ENCODE peak calls at places on chromosome 2, in seven cellular contexts. F is DMS53, V is NCI-H2081, Z is AG20443, S is NCI-H1105, M is astrocyte of the hippocampus, R is A549. G is an unnamed sample.

GRCh38 chr2:241227635-241227993 is 39.1 kb downstream of the ANO7 start:
- DNase-seq in F (no peak), V (no peak), Z (no peak), S (no peak), M (no peak), R (no peak), G (no peak)

GRCh38 chr2:113175736-113176695 is 2.2 kb downstream of the PSD4 start:
- DNase-seq in F (no peak), V (no peak), Z (no peak), S (no peak), M (no peak), R (no peak), G (no peak)

GRCh38 chr2:163348843-163349395 is 386.9 kb downstream of the FIGN start:
- DNase-seq in F (peak), V (no peak), Z (no peak), S (no peak), M (no peak), R (peak), G (no peak)

GRCh38 chr2:381919-382833 is 94.3 kb upstream of the ALKAL2 start:
- DNase-seq in F (no peak), V (no peak), Z (no peak), S (no peak), M (no peak), R (no peak), G (no peak)

GRCh38 chr2:193841389-193842150 is 1646.8 kb upstream of the TMEFF2 start:
- DNase-seq in F (no peak), V (no peak), Z (no peak), S (no peak), M (peak), R (no peak), G (no peak)

GRCh38 chr2:88059979-88060906 is 4.7 kb upstream of the KRCC1 start:
- DNase-seq in F (peak), V (peak), Z (peak), S (peak), M (peak), R (peak), G (no peak)

GRCh38 chr2:38029512-38029911 is 46.4 kb downstream of the CYP1B1 start:
- DNase-seq in F (no peak), V (no peak), Z (no peak), S (no peak), M (no peak), R (no peak), G (no peak)

GRCh38 chr2:38690499-38691420 is 24.8 kb downstream of the GALM start:
- DNase-seq in F (peak), V (no peak), Z (peak), S (no peak), M (peak), R (peak), G (no peak)

GRCh38 chr2:153386481-153386891 is 92.1 kb downstream of the RPRM start:
- DNase-seq in F (no peak), V (no peak), Z (peak), S (no peak), M (peak), R (no peak), G (no peak)

GRCh38 chr2:134435505-134435904 is 181.6 kb downstream of the MGAT5 start:
- DNase-seq in F (no peak), V (no peak), Z (no peak), S (no peak), M (no peak), R (no peak), G (no peak)

GRCh38 chr2:30237346-30238142 is 6.2 kb downstream of the LBH start:
- DNase-seq in F (no peak), V (no peak), Z (no peak), S (no peak), M (peak), R (no peak), G (no peak)